ENCODE peak calls at places on chromosomes 16 and 17, in four cellular contexts. One of them, this sample, is unnamed.

GRCh38 chr16:785563-786535 is 2.3 kb downstream of the RPUSD1 start:
- DNase-seq in lower leg skin: peak
- DNase-seq in progenitor cell of endocrine pancreas: peak
- DNase-seq in A549: peak
- DNase-seq in this sample: peak

GRCh38 chr17:80137131-80137530 is 9.8 kb downstream of the EIF4A3 start:
- DNase-seq in A549: no peak
- DNase-seq in lower leg skin: no peak
- DNase-seq in progenitor cell of endocrine pancreas: no peak
- DNase-seq in this sample: no peak

GRCh38 chr16:80129791-80130190 is 411.0 kb upstream of the DYNLRB2 start:
- DNase-seq in lower leg skin: no peak
- DNase-seq in progenitor cell of endocrine pancreas: no peak
- DNase-seq in A549: no peak
- DNase-seq in this sample: no peak

GRCh38 chr17:78368348-78368747 is 8.5 kb upstream of the SOCS3 start:
- DNase-seq in lower leg skin: no peak
- DNase-seq in A549: no peak
- DNase-seq in progenitor cell of endocrine pancreas: no peak
- DNase-seq in this sample: no peak

GRCh38 chr16:28321700-28322411 is 29.5 kb downstream of the SBK1 start:
- DNase-seq in lower leg skin: no peak
- DNase-seq in A549: peak
- DNase-seq in progenitor cell of endocrine pancreas: no peak
- DNase-seq in this sample: no peak

GRCh38 chr16:63850979-63851378 is 1270.9 kb downstream of the CDH11 start:
- DNase-seq in progenitor cell of endocrine pancreas: no peak
- DNase-seq in lower leg skin: no peak
- DNase-seq in A549: no peak
- DNase-seq in this sample: no peak

GRCh38 chr17:65171753-65172152 is 34.6 kb downstream of the RGS9 start:
- DNase-seq in A549: no peak
- DNase-seq in progenitor cell of endocrine pancreas: no peak
- DNase-seq in lower leg skin: no peak
- DNase-seq in this sample: no peak

GRCh38 chr17:33519692-33520091 is 226.6 kb upstream of the ASIC2 start:
- DNase-seq in lower leg skin: no peak
- DNase-seq in progenitor cell of endocrine pancreas: no peak
- DNase-seq in A549: no peak
- DNase-seq in this sample: no peak

GRCh38 chr17:78852709-78853111 is 12.1 kb upstream of the USP36 start:
- DNase-seq in A549: peak
- DNase-seq in lower leg skin: no peak
- DNase-seq in progenitor cell of endocrine pancreas: no peak
- DNase-seq in this sample: no peak

GRCh38 chr17:79648181-79648831 is 37.5 kb upstream of the RBFOX3 start:
- DNase-seq in A549: no peak
- DNase-seq in progenitor cell of endocrine pancreas: peak
- DNase-seq in lower leg skin: peak
- DNase-seq in this sample: peak

GRCh38 chr16:86575754-86576557 is 2.4 kb upstream of the FOXL1 start:
- DNase-seq in A549: peak
- DNase-seq in lower leg skin: no peak
- DNase-seq in progenitor cell of endocrine pancreas: peak
- DNase-seq in this sample: peak

GRCh38 chr17:62974788-62975586 is 9.0 kb downstream of the TANC2 start:
- DNase-seq in progenitor cell of endocrine pancreas: no peak
- DNase-seq in lower leg skin: no peak
- DNase-seq in A549: no peak
- DNase-seq in this sample: no peak

GRCh38 chr17:39365252-39365651 is 36.2 kb downstream of the FBXL20 start:
- DNase-seq in A549: no peak
- DNase-seq in lower leg skin: peak
- DNase-seq in progenitor cell of endocrine pancreas: no peak
- DNase-seq in this sample: no peak

GRCh38 chr17:83005639-83006038 is 73.8 kb upstream of the METRNL start:
- DNase-seq in A549: no peak
- DNase-seq in lower leg skin: peak
- DNase-seq in progenitor cell of endocrine pancreas: no peak
- DNase-seq in this sample: no peak

GRCh38 chr17:77098884-77099545 is 41.8 kb upstream of the SEC14L1 start:
- DNase-seq in lower leg skin: peak
- DNase-seq in progenitor cell of endocrine pancreas: no peak
- DNase-seq in A549: no peak
- DNase-seq in this sample: no peak

GRCh38 chr16:64738321-64738960 is 383.4 kb downstream of the CDH11 start:
- DNase-seq in A549: no peak
- DNase-seq in lower leg skin: no peak
- DNase-seq in progenitor cell of endocrine pancreas: no peak
- DNase-seq in this sample: no peak

GRCh38 chr17:8124350-8125195 is 667 bp upstream of the HES7 start:
- DNase-seq in lower leg skin: no peak
- DNase-seq in A549: peak
- DNase-seq in progenitor cell of endocrine pancreas: no peak
- DNase-seq in this sample: no peak

GRCh38 chr17:39306028-39306427 is 80.3 kb upstream of the STAC2 start:
- DNase-seq in lower leg skin: no peak
- DNase-seq in A549: no peak
- DNase-seq in progenitor cell of endocrine pancreas: no peak
- DNase-seq in this sample: no peak

GRCh38 chr16:89350701-89351380 is 133.3 kb downstream of the ZNF778 start:
- DNase-seq in progenitor cell of endocrine pancreas: no peak
- DNase-seq in A549: no peak
- DNase-seq in lower leg skin: no peak
- DNase-seq in this sample: no peak

GRCh38 chr16:1770328-1771071 is 843 bp downstream of the NME3 start:
- DNase-seq in lower leg skin: no peak
- DNase-seq in progenitor cell of endocrine pancreas: no peak
- DNase-seq in A549: peak
- DNase-seq in this sample: no peak

GRCh38 chr17:12727881-12728280 is 61.4 kb upstream of the ARHGAP44 start:
- DNase-seq in progenitor cell of endocrine pancreas: no peak
- DNase-seq in A549: no peak
- DNase-seq in lower leg skin: no peak
- DNase-seq in this sample: no peak

GRCh38 chr16:19907161-19907992 is 22.7 kb upstream of the GPRC5B start:
- DNase-seq in lower leg skin: peak
- DNase-seq in progenitor cell of endocrine pancreas: peak
- DNase-seq in A549: peak
- DNase-seq in this sample: peak

GRCh38 chr16:28241924-28242323 is 30.2 kb upstream of the XPO6 start:
- DNase-seq in progenitor cell of endocrine pancreas: no peak
- DNase-seq in lower leg skin: no peak
- DNase-seq in A549: no peak
- DNase-seq in this sample: no peak

GRCh38 chr16:85393674-85394510 is 219.2 kb upstream of the GSE1 start:
- DNase-seq in progenitor cell of endocrine pancreas: peak
- DNase-seq in lower leg skin: no peak
- DNase-seq in A549: peak
- DNase-seq in this sample: peak

GRCh38 chr16:52070341-52071057 is 476.4 kb downstream of the TOX3 start:
- DNase-seq in progenitor cell of endocrine pancreas: no peak
- DNase-seq in lower leg skin: no peak
- DNase-seq in A549: no peak
- DNase-seq in this sample: no peak

GRCh38 chr17:34146440-34147043 is 108.5 kb upstream of the CCL2 start:
- DNase-seq in lower leg skin: peak
- DNase-seq in progenitor cell of endocrine pancreas: peak
- DNase-seq in A549: peak
- DNase-seq in this sample: peak

GRCh38 chr16:66677179-66677578 is 19.4 kb downstream of the CMTM4 start:
- DNase-seq in progenitor cell of endocrine pancreas: no peak
- DNase-seq in lower leg skin: no peak
- DNase-seq in A549: no peak
- DNase-seq in this sample: no peak

GRCh38 chr17:48613862-48614694 is 1.0 kb downstream of the HOXB8 start:
- DNase-seq in progenitor cell of endocrine pancreas: no peak
- DNase-seq in A549: peak
- DNase-seq in lower leg skin: no peak
- DNase-seq in this sample: no peak

GRCh38 chr17:48612854-48613691 is 2.0 kb downstream of the HOXB8 start:
- DNase-seq in lower leg skin: no peak
- DNase-seq in progenitor cell of endocrine pancreas: no peak
- DNase-seq in A549: peak
- DNase-seq in this sample: peak

GRCh38 chr17:48611213-48611612 is 396 bp upstream of the HOXB7 start:
- DNase-seq in A549: peak
- DNase-seq in progenitor cell of endocrine pancreas: no peak
- DNase-seq in lower leg skin: no peak
- DNase-seq in this sample: peak

GRCh38 chr17:48611681-48612455 is 1.1 kb upstream of the HOXB7 start:
- DNase-seq in progenitor cell of endocrine pancreas: no peak
- DNase-seq in lower leg skin: no peak
- DNase-seq in A549: peak
- DNase-seq in this sample: no peak

GRCh38 chr17:48612456-48612853 is 1.6 kb upstream of the HOXB7 start:
- DNase-seq in lower leg skin: no peak
- DNase-seq in A549: peak
- DNase-seq in progenitor cell of endocrine pancreas: no peak
- DNase-seq in this sample: peak
- TF ChIP-seq CTCF in lower leg skin: no peak
- TF ChIP-seq CTCF in A549: no peak
- TF ChIP-seq CTCF in progenitor cell of endocrine pancreas: no peak
- TF ChIP-seq CTCF in this sample: no peak

GRCh38 chr16:30797670-30798309 is 10.8 kb upstream of the ZNF629 start:
- DNase-seq in progenitor cell of endocrine pancreas: no peak
- DNase-seq in lower leg skin: no peak
- DNase-seq in A549: peak
- DNase-seq in this sample: no peak
- TF ChIP-seq CTCF in progenitor cell of endocrine pancreas: no peak
- TF ChIP-seq CTCF in lower leg skin: no peak
- TF ChIP-seq CTCF in A549: no peak
- TF ChIP-seq CTCF in this sample: no peak

GRCh38 chr17:21283482-21284318 is 811 bp upstream of the MAP2K3 start:
- DNase-seq in progenitor cell of endocrine pancreas: no peak
- DNase-seq in A549: no peak
- DNase-seq in lower leg skin: peak
- DNase-seq in this sample: no peak

GRCh38 chr17:21286066-21286770 is 1.7 kb downstream of the MAP2K3 start:
- DNase-seq in A549: peak
- DNase-seq in progenitor cell of endocrine pancreas: no peak
- DNase-seq in lower leg skin: peak
- DNase-seq in this sample: no peak

GRCh38 chr17:21286771-21287702 is 2.5 kb downstream of the MAP2K3 start:
- DNase-seq in lower leg skin: no peak
- DNase-seq in A549: peak
- DNase-seq in progenitor cell of endocrine pancreas: no peak
- DNase-seq in this sample: no peak

GRCh38 chr17:21284319-21285163 is at the start of gene MAP2K3:
- DNase-seq in A549: peak
- DNase-seq in lower leg skin: peak
- DNase-seq in progenitor cell of endocrine pancreas: peak
- DNase-seq in this sample: peak

DNA sequence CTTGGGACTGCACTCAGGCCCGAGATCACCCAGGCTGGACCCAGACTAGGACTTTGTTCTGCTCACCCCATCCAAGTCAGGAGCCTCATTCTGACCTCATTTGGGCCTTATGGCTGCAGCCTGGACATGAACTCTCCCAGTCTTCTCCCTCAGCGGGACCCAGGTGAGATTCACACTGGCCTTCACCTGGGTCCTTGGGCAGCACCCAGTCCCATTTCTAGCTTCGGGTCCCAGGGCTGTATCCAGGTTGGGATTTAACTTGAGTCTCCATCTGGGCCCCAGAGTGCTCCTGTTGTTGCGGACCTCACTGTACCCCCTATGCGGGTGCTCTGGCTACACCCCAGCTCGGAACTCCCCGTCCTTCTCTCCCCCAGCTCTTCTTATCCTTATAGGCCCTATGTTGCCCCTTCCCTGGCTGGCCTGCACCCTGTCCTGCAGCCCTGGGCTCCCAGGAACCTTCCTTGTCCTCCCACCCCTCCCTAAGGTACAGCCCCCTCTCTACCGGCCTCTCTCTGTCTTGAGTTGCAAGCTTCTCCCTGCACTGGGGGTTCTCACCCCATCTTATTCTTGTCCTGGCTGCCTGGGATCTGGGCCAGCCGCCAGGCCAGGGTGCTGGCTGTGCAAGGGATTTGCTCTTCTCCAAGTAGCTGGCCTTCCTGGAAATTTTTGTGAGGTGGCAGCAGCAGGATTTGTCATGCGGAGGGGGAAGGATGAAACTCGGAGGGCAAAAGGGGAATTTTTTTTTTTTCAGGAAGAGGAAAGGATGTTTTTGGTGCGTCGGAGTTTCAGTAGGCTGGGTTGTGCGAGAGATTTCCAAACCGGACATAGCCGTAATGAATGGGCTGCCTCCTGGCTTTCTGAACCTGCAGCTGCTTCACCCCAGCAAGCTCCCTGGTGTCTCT is 904 bp downstream of the MAP2K3 start:
- DNase-seq in lower leg skin: no peak
- DNase-seq in A549: no peak
- DNase-seq in progenitor cell of endocrine pancreas: no peak
- DNase-seq in this sample: no peak
- TF ChIP-seq CTCF in lower leg skin: no peak
- TF ChIP-seq CTCF in A549: no peak
- TF ChIP-seq CTCF in progenitor cell of endocrine pancreas: no peak
- TF ChIP-seq CTCF in this sample: no peak

DNA sequence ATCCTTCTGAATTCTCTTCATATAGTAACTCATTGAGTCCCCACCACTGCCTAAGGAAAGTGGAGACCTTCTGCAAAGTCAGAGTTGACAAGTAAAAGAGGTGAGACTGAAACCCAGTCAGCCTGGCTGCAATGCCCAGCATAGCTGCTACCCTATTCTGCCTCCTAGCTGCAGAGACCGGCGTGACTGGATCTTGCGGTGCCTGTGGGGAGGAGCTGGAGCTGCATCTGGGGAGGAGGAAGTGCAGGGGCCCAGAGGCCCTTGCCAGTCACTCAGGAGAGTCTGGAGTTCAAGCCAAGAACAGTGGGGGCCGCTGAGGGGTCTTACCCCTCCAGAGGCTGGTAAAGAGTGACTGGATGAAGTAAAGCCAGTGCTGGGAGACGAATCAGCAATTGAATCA is 35.0 kb upstream of the ZNF423 start:
- DNase-seq in lower leg skin: no peak
- DNase-seq in A549: peak
- DNase-seq in progenitor cell of endocrine pancreas: no peak
- DNase-seq in this sample: no peak
- TF ChIP-seq CTCF in lower leg skin: no peak
- TF ChIP-seq CTCF in A549: no peak
- TF ChIP-seq CTCF in progenitor cell of endocrine pancreas: peak
- TF ChIP-seq CTCF in this sample: no peak